ENCODE peak calls at places on chromosomes 3 and 15, in seven cellular contexts. One of them, this sample, is unnamed.

GRCh38 chr15:41501191-41501917 is 7.7 kb downstream of the ITPKA start:
- DNase-seq in Karpas-422: peak; percentile 62
- DNase-seq in upper lobe of right lung: peak; percentile 71
- DNase-seq in tibial artery: no peak
- DNase-seq in SJSA1: no peak
- DNase-seq in PC-3: no peak
- DNase-seq in IMR-90: peak; percentile 44
- DNase-seq in this sample: no peak

GRCh38 chr3:17687585-17687984 is 54.8 kb downstream of the TBC1D5 start:
- DNase-seq in Karpas-422: no peak
- DNase-seq in upper lobe of right lung: no peak
- DNase-seq in tibial artery: no peak
- DNase-seq in SJSA1: no peak
- DNase-seq in PC-3: no peak
- DNase-seq in IMR-90: no peak
- DNase-seq in this sample: no peak

GRCh38 chr3:86937306-86937791 is 53.6 kb downstream of the VGLL3 start:
- DNase-seq in Karpas-422: no peak
- DNase-seq in upper lobe of right lung: no peak
- DNase-seq in tibial artery: no peak
- DNase-seq in SJSA1: peak; percentile 35
- DNase-seq in PC-3: no peak
- DNase-seq in IMR-90: peak; percentile 92
- DNase-seq in this sample: peak; percentile 21

GRCh38 chr3:49671291-49672288 is 2.6 kb upstream of the APEH start:
- DNase-seq in Karpas-422: peak; percentile 92
- DNase-seq in upper lobe of right lung: peak; percentile 84
- DNase-seq in tibial artery: no peak
- DNase-seq in SJSA1: peak; percentile 46
- DNase-seq in PC-3: peak; percentile 87
- DNase-seq in IMR-90: peak; percentile 53
- DNase-seq in this sample: peak; percentile 52

GRCh38 chr3:45984331-45985312 is 11.0 kb downstream of the FYCO1 start:
- DNase-seq in Karpas-422: no peak
- DNase-seq in upper lobe of right lung: no peak
- DNase-seq in tibial artery: no peak
- DNase-seq in SJSA1: no peak
- DNase-seq in PC-3: no peak
- DNase-seq in IMR-90: peak; percentile 76
- DNase-seq in this sample: peak; percentile 48

GRCh38 chr15:27438403-27439375 is 467.7 kb downstream of the GABRG3 start:
- DNase-seq in Karpas-422: no peak
- DNase-seq in upper lobe of right lung: no peak
- DNase-seq in tibial artery: no peak
- DNase-seq in SJSA1: no peak
- DNase-seq in PC-3: no peak
- DNase-seq in IMR-90: no peak
- DNase-seq in this sample: no peak

GRCh38 chr15:77033729-77034619 is 36.9 kb downstream of the TSPAN3 start:
- DNase-seq in Karpas-422: no peak
- DNase-seq in upper lobe of right lung: peak; percentile 62
- DNase-seq in tibial artery: no peak
- DNase-seq in SJSA1: no peak
- DNase-seq in PC-3: no peak
- DNase-seq in IMR-90: no peak
- DNase-seq in this sample: no peak

GRCh38 chr3:11907667-11908660 is 61.3 kb upstream of the TAMM41 start:
- DNase-seq in Karpas-422: no peak
- DNase-seq in upper lobe of right lung: no peak
- DNase-seq in tibial artery: no peak
- DNase-seq in SJSA1: no peak
- DNase-seq in PC-3: no peak
- DNase-seq in IMR-90: peak; percentile 13
- DNase-seq in this sample: no peak

GRCh38 chr3:3082547-3082924 is 27.6 kb downstream of the IL5RA start:
- DNase-seq in Karpas-422: no peak
- DNase-seq in upper lobe of right lung: no peak
- DNase-seq in tibial artery: no peak
- DNase-seq in SJSA1: no peak
- DNase-seq in PC-3: no peak
- DNase-seq in IMR-90: no peak
- DNase-seq in this sample: no peak

GRCh38 chr15:40746916-40747418 is 8.1 kb downstream of the RMDN3 start:
- DNase-seq in Karpas-422: no peak
- DNase-seq in upper lobe of right lung: no peak
- DNase-seq in tibial artery: no peak
- DNase-seq in SJSA1: no peak
- DNase-seq in PC-3: no peak
- DNase-seq in IMR-90: peak; percentile 40
- DNase-seq in this sample: no peak

GRCh38 chr3:123741058-123741511 is 143.0 kb downstream of the MYLK start:
- DNase-seq in Karpas-422: no peak
- DNase-seq in upper lobe of right lung: no peak
- DNase-seq in tibial artery: no peak
- DNase-seq in SJSA1: peak; percentile 82
- DNase-seq in PC-3: no peak
- DNase-seq in IMR-90: peak; percentile 84
- DNase-seq in this sample: no peak

GRCh38 chr3:44348993-44349392 is 10.4 kb downstream of the TCAIM start:
- DNase-seq in Karpas-422: no peak
- DNase-seq in upper lobe of right lung: no peak
- DNase-seq in tibial artery: no peak
- DNase-seq in SJSA1: no peak
- DNase-seq in PC-3: no peak
- DNase-seq in IMR-90: no peak
- DNase-seq in this sample: no peak

GRCh38 chr15:91254766-91255165 is 154.7 kb downstream of the SV2B start:
- DNase-seq in Karpas-422: peak; percentile 42
- DNase-seq in upper lobe of right lung: no peak
- DNase-seq in tibial artery: no peak
- DNase-seq in SJSA1: no peak
- DNase-seq in PC-3: no peak
- DNase-seq in IMR-90: no peak
- DNase-seq in this sample: no peak

GRCh38 chr15:47194718-47195117 is 522.6 kb upstream of the SEMA6D start:
- DNase-seq in Karpas-422: peak; percentile 46
- DNase-seq in upper lobe of right lung: no peak
- DNase-seq in tibial artery: no peak
- DNase-seq in SJSA1: no peak
- DNase-seq in PC-3: peak; percentile 47
- DNase-seq in IMR-90: peak; percentile 66
- DNase-seq in this sample: no peak

GRCh38 chr3:166123576-166123975 is 286.4 kb upstream of the BCHE start:
- DNase-seq in Karpas-422: no peak
- DNase-seq in upper lobe of right lung: no peak
- DNase-seq in tibial artery: no peak
- DNase-seq in SJSA1: no peak
- DNase-seq in PC-3: peak; percentile 64
- DNase-seq in IMR-90: peak; percentile 12
- DNase-seq in this sample: no peak

GRCh38 chr3:27392950-27393679 is 23.9 kb upstream of the NEK10 start:
- DNase-seq in Karpas-422: no peak
- DNase-seq in upper lobe of right lung: no peak
- DNase-seq in tibial artery: no peak
- DNase-seq in SJSA1: no peak
- DNase-seq in PC-3: no peak
- DNase-seq in IMR-90: no peak
- DNase-seq in this sample: no peak

GRCh38 chr15:32867313-32867626 is 149.5 kb downstream of the GREM1 start:
- DNase-seq in Karpas-422: no peak
- DNase-seq in upper lobe of right lung: no peak
- DNase-seq in tibial artery: no peak
- DNase-seq in SJSA1: peak; percentile 86
- DNase-seq in PC-3: peak; percentile 87
- DNase-seq in IMR-90: peak; percentile 96
- DNase-seq in this sample: no peak

GRCh38 chr3:189233225-189233858 is 61.6 kb downstream of the TPRG1 start:
- DNase-seq in Karpas-422: peak; percentile 71
- DNase-seq in upper lobe of right lung: no peak
- DNase-seq in tibial artery: peak; percentile 62
- DNase-seq in SJSA1: peak; percentile 16
- DNase-seq in PC-3: peak; percentile 84
- DNase-seq in IMR-90: peak; percentile 53
- DNase-seq in this sample: peak; percentile 25

GRCh38 chr3:83769791-83770663 is 1188.8 kb upstream of the CADM2 start:
- DNase-seq in Karpas-422: no peak
- DNase-seq in upper lobe of right lung: no peak
- DNase-seq in tibial artery: no peak
- DNase-seq in SJSA1: no peak
- DNase-seq in PC-3: no peak
- DNase-seq in IMR-90: no peak
- DNase-seq in this sample: no peak

GRCh38 chr3:171458056-171458856 is 1.9 kb downstream of the TNIK start:
- DNase-seq in Karpas-422: no peak
- DNase-seq in upper lobe of right lung: no peak
- DNase-seq in tibial artery: no peak
- DNase-seq in SJSA1: no peak
- DNase-seq in PC-3: no peak
- DNase-seq in IMR-90: no peak
- DNase-seq in this sample: peak; percentile 20

GRCh38 chr3:45922039-45922326 is 21.3 kb upstream of the CXCR6 start:
- DNase-seq in Karpas-422: no peak
- DNase-seq in upper lobe of right lung: no peak
- DNase-seq in tibial artery: no peak
- DNase-seq in SJSA1: no peak
- DNase-seq in PC-3: no peak
- DNase-seq in IMR-90: no peak
- DNase-seq in this sample: no peak

GRCh38 chr15:41502787-41503668 is 9.4 kb downstream of the ITPKA start:
- DNase-seq in Karpas-422: no peak
- DNase-seq in upper lobe of right lung: no peak
- DNase-seq in tibial artery: no peak
- DNase-seq in SJSA1: no peak
- DNase-seq in PC-3: no peak
- DNase-seq in IMR-90: no peak
- DNase-seq in this sample: no peak

GRCh38 chr3:172076212-172076611 is 36.8 kb downstream of the FNDC3B start:
- DNase-seq in Karpas-422: no peak
- DNase-seq in upper lobe of right lung: no peak
- DNase-seq in tibial artery: no peak
- DNase-seq in SJSA1: no peak
- DNase-seq in PC-3: no peak
- DNase-seq in IMR-90: no peak
- DNase-seq in this sample: no peak

GRCh38 chr15:51783967-51784366 is 32.6 kb downstream of the TMOD2 start:
- DNase-seq in Karpas-422: no peak
- DNase-seq in upper lobe of right lung: no peak
- DNase-seq in tibial artery: no peak
- DNase-seq in SJSA1: no peak
- DNase-seq in PC-3: no peak
- DNase-seq in IMR-90: no peak
- DNase-seq in this sample: no peak
- H3K4me3 ChIP-seq in Karpas-422: no peak overlapping the region
- H3K4me3 ChIP-seq in upper lobe of right lung: no peak overlapping the region
- H3K4me3 ChIP-seq in tibial artery: no peak overlapping the region
- H3K4me3 ChIP-seq in SJSA1: no peak overlapping the region
- H3K4me3 ChIP-seq in PC-3: no peak overlapping the region
- H3K4me3 ChIP-seq in IMR-90: no peak overlapping the region
- H3K4me3 ChIP-seq in this sample: no peak overlapping the region

GRCh38 chr15:99635794-99636193 is 70.0 kb downstream of the MEF2A start:
- DNase-seq in Karpas-422: no peak
- DNase-seq in upper lobe of right lung: no peak
- DNase-seq in tibial artery: no peak
- DNase-seq in SJSA1: no peak
- DNase-seq in PC-3: peak; percentile 94
- DNase-seq in IMR-90: no peak
- DNase-seq in this sample: no peak
- H3K9me3 ChIP-seq in Karpas-422: peaks cover 5% of the 10 kb centered on the region
- H3K9me3 ChIP-seq in upper lobe of right lung: no peaks in the 10 kb centered on the region
- H3K9me3 ChIP-seq in tibial artery: no peaks in the 10 kb centered on the region
- H3K9me3 ChIP-seq in SJSA1: no peaks in the 10 kb centered on the region
- H3K9me3 ChIP-seq in PC-3: no peaks in the 10 kb centered on the region
- H3K9me3 ChIP-seq in IMR-90: peaks cover 3% of the 10 kb centered on the region
- H3K9me3 ChIP-seq in this sample: no peaks in the 10 kb centered on the region

GRCh38 chr3:68936855-68937254 is 4.5 kb upstream of the TAFA4 start:
- DNase-seq in Karpas-422: no peak
- DNase-seq in upper lobe of right lung: no peak
- DNase-seq in tibial artery: no peak
- DNase-seq in SJSA1: no peak
- DNase-seq in PC-3: no peak
- DNase-seq in IMR-90: no peak
- DNase-seq in this sample: no peak

GRCh38 chr3:68935778-68936177 is 3.4 kb upstream of the TAFA4 start:
- DNase-seq in Karpas-422: no peak
- DNase-seq in upper lobe of right lung: no peak
- DNase-seq in tibial artery: no peak
- DNase-seq in SJSA1: no peak
- DNase-seq in PC-3: no peak
- DNase-seq in IMR-90: no peak
- DNase-seq in this sample: no peak

GRCh38 chr3:68931406-68932149 is 769 bp downstream of the TAFA4 start:
- DNase-seq in Karpas-422: no peak
- DNase-seq in upper lobe of right lung: no peak
- DNase-seq in tibial artery: no peak
- DNase-seq in SJSA1: no peak
- DNase-seq in PC-3: no peak
- DNase-seq in IMR-90: no peak
- DNase-seq in this sample: no peak
- H3K4me3 ChIP-seq in Karpas-422: no peak overlapping the region
- H3K4me3 ChIP-seq in upper lobe of right lung: no peak overlapping the region
- H3K4me3 ChIP-seq in tibial artery: peak overlapping the region; percentile 38
- H3K4me3 ChIP-seq in SJSA1: no peak overlapping the region
- H3K4me3 ChIP-seq in PC-3: no peak overlapping the region
- H3K4me3 ChIP-seq in IMR-90: no peak overlapping the region
- H3K4me3 ChIP-seq in this sample: peak overlapping the region; percentile 54

DNA sequence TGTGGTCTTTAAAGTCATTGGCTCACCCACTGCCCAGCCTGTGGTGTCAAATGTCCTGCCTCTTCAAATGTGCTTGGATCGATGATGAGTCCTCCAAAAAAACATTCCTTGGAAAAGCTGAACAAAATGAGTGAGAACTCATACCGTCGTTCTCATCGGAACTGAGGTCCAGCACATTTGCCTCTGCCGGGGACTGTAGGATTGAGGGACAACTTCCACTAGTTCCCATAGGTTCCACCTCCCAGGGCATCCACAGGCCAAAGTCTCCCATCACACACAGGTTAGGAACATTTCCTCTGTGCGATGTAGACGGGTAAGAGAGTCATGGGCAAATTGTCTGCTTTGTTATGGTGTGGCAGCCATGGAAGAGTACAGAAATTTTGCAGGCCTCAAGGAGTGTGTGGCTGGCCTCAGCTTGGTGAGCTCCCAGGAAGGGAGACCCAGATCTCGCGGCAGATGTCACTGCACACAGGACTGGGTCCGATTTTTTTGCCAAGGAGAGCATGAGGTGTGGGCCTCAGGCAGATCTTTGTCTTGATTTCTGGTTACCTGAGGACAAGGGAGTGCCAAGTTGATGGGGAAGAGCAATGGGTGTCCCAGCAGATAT is 115.7 kb downstream of the SNRPN start:
- DNase-seq in Karpas-422: no peak
- DNase-seq in upper lobe of right lung: no peak
- DNase-seq in tibial artery: no peak
- DNase-seq in SJSA1: no peak
- DNase-seq in PC-3: no peak
- DNase-seq in IMR-90: no peak
- DNase-seq in this sample: no peak
- H3K9me3 ChIP-seq in Karpas-422: peaks cover 69% of the 10 kb centered on the region
- H3K9me3 ChIP-seq in upper lobe of right lung: peaks cover 100% of the 10 kb centered on the region
- H3K9me3 ChIP-seq in tibial artery: peaks cover 100% of the 10 kb centered on the region
- H3K9me3 ChIP-seq in SJSA1: peaks cover 88% of the 10 kb centered on the region
- H3K9me3 ChIP-seq in PC-3: peaks cover 94% of the 10 kb centered on the region
- H3K9me3 ChIP-seq in IMR-90: peaks cover 100% of the 10 kb centered on the region
- H3K9me3 ChIP-seq in this sample: peaks cover 100% of the 10 kb centered on the region

This sample was measured in left ventricle myocardium inferior.